ENCODE peak calls at places on chromosomes 6 and 20, in ten cellular contexts. R, V, G, W, S, H, L, I, K and E are unnamed samples.

GRCh38 chr6:93407186-93407585 is 12.2 kb downstream of the EPHA7 start:
- DNase-seq in R (no peak), V (no peak), G (no peak), W (no peak), S (no peak), H (no peak), L (no peak), I (no peak), K (no peak), E (no peak)

GRCh38 chr6:30820196-30820595 is 64.1 kb upstream of the DDR1 start:
- DNase-seq in R (no peak), V (peak; percentile 76), G (no peak), W (no peak), S (peak; percentile 53), H (no peak), L (peak; percentile 75), I (no peak), K (no peak), E (peak; percentile 59)

GRCh38 chr6:87756858-87757257 is 54.8 kb upstream of the AKIRIN2 start:
- DNase-seq in R (peak; percentile 96), V (peak; percentile 39), G (peak; percentile 53), W (no peak), S (peak; percentile 68), H (peak; percentile 69), L (peak; percentile 30), I (no peak), K (no peak), E (no peak)

GRCh38 chr6:141421378-141421777 is 711.3 kb upstream of the GJE1 start:
- DNase-seq in R (no peak), V (no peak), G (no peak), W (no peak), S (peak; percentile 73), H (no peak), L (no peak), I (peak; percentile 61), K (no peak), E (no peak)

GRCh38 chr6:145067430-145067829 is 667.9 kb downstream of the EPM2A start:
- DNase-seq in R (no peak), V (no peak), G (no peak), W (no peak), S (peak; percentile 27), H (no peak), L (no peak), I (no peak), K (no peak), E (no peak)

GRCh38 chr20:33273117-33273851 is 9.7 kb upstream of the BPIFB1 start:
- DNase-seq in R (no peak), V (no peak), G (no peak), W (no peak), S (no peak), H (no peak), L (no peak), I (no peak), K (no peak), E (no peak)

GRCh38 chr6:63816979-63817436 is 181.4 kb downstream of the PHF3 start:
- DNase-seq in R (peak; percentile 28), V (no peak), G (no peak), W (no peak), S (no peak), H (peak; percentile 18), L (no peak), I (no peak), K (no peak), E (no peak)

GRCh38 chr6:157787080-157787479 is 36.0 kb upstream of the SNX9 start:
- DNase-seq in R (no peak), V (peak; percentile 64), G (no peak), W (no peak), S (no peak), H (no peak), L (no peak), I (no peak), K (no peak), E (no peak)

GRCh38 chr20:16486532-16486931 is 86.7 kb downstream of the KIF16B start:
- DNase-seq in R (no peak), V (no peak), G (no peak), W (no peak), S (no peak), H (no peak), L (no peak), I (no peak), K (no peak), E (no peak)

GRCh38 chr20:32574296-32575226 is 10.6 kb downstream of the NOL4L start:
- DNase-seq in R (no peak), V (no peak), G (no peak), W (no peak), S (peak; percentile 91), H (no peak), L (peak; percentile 69), I (no peak), K (no peak), E (no peak)

GRCh38 chr6:158514176-158514575 is 45.7 kb upstream of the TMEM181 start:
- DNase-seq in R (peak; percentile 31), V (no peak), G (no peak), W (no peak), S (no peak), H (no peak), L (no peak), I (no peak), K (no peak), E (no peak)

GRCh38 chr6:7522873-7523272 is 18.6 kb upstream of the DSP start:
- DNase-seq in R (no peak), V (no peak), G (no peak), W (no peak), S (no peak), H (no peak), L (no peak), I (no peak), K (no peak), E (no peak)

GRCh38 chr6:7529141-7529540 is 12.3 kb upstream of the DSP start:
- DNase-seq in R (no peak), V (no peak), G (no peak), W (no peak), S (no peak), H (no peak), L (no peak), I (no peak), K (no peak), E (no peak)

GRCh38 chr6:7528565-7528964 is 12.9 kb upstream of the DSP start:
- DNase-seq in R (no peak), V (no peak), G (no peak), W (no peak), S (peak; percentile 99), H (no peak), L (no peak), I (no peak), K (no peak), E (no peak)

GRCh38 chr6:7523922-7524321 is 17.5 kb upstream of the DSP start:
- DNase-seq in R (no peak), V (no peak), G (no peak), W (no peak), S (no peak), H (no peak), L (no peak), I (no peak), K (no peak), E (no peak)

GRCh38 chr6:7526755-7527154 is 14.7 kb upstream of the DSP start:
- DNase-seq in R (no peak), V (no peak), G (no peak), W (no peak), S (no peak), H (no peak), L (no peak), I (no peak), K (no peak), E (no peak)
- TF ChIP-seq CTCF in R (no peak), V (no peak), G (no peak), W (no peak), S (no peak), H (no peak), L (no peak), I (no peak), K (no peak), E (no peak)

DNA sequence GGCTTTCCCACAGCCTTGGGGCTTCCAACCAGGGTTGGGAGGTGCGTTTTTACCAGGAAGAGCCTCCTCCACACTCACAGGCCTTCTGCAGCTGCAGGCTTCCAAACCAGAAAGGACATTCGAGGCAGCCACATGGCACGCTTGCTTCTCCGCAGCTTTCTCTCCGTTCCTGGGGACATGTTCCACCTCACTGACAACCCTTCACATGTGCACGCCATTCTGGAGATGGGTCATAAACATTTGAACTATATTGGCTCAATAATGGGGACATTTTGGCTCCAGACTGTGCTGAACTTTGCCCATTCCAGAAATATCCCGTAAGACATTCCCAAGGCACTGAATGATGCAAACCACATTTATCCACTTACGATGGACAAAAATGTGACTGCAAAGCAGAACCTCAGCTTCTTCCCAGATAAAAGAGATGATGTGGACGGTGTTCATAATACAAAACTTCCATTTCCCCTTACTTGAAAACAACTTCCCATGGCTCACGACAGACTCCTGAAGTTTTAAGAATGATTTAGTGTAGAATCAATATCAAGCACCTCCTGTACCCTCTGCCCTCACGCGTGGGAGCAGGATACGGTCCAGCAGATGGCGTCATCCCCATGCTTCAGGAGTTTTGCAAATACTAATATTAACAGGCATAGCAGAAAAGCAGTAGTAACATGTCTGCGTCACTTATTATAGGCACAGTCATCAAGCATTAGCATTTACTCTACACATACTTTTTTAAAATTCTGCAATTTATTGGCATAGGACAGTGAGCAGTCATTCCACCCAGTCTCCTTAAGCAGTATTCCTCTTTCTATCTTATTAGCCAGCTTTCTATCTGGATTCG is 25.4 kb upstream of the FOXF2 start:
- DNase-seq in R (no peak), V (no peak), G (no peak), W (no peak), S (no peak), H (no peak), L (no peak), I (no peak), K (no peak), E (no peak)
- TF ChIP-seq CTCF in R (no peak), V (no peak), G (peak; percentile 15), W (no peak), S (peak; percentile 36), H (no peak), L (no peak), I (peak; percentile 72), K (no peak), E (peak; percentile 7)

DNA sequence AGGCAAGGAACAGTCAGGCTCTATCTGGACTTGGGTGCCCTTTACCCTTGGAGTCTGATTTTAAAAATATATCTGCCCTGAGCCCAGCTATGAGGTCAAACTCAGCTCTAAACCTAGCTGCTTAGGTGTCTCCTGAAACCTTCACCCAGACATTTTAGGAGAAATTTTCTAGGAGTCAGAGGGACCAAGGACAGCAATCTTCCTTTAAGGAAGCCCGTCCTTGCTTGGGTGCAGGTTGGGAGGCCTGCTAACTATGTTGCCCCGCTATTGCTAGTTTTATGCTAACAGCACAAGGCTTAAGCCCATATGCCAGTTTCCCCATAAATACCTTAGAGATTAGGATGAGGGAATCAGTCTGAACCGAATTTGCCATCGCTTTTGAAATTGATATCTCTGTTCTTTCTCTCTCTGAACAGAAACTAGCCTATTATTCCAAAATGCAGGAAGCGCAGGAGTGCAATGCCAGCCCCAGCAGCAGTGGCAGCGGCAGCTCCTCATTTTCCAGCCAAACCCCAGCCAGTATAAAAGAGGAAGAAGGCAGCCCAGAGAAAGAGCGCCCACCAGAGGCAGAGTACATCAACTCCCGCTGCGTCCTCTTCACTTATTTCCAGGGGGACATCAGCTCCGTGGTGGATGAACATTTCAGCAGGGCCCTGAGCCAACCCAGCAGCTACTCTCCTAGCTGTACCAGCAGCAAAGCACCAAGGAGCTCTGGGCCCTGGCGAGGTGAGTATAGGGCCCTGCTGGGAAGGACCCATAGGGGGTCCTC is 2.6 kb downstream of the VGLL2 start:
- DNase-seq in R (no peak), V (no peak), G (no peak), W (no peak), S (no peak), H (peak; percentile 20), L (no peak), I (no peak), K (no peak), E (no peak)
- TF ChIP-seq CTCF in R (peak; percentile 12), V (no peak), G (no peak), W (no peak), S (peak; percentile 29), H (no peak), L (no peak), I (peak; percentile 37), K (no peak), E (no peak)

GRCh38 chr6:14474816-14475215 is 357.2 kb downstream of the CD83 start:
- DNase-seq in R (no peak), V (no peak), G (no peak), W (no peak), S (no peak), H (no peak), L (no peak), I (no peak), K (no peak), E (no peak)
- TF ChIP-seq CTCF in R (no peak), V (no peak), G (no peak), W (no peak), S (no peak), H (no peak), L (no peak), I (no peak), K (no peak), E (no peak)